ENCODE peak calls at places on chromosomes 16 and 17, in eight cellular contexts. D is naive thymus-derived CD4-positive, alpha-beta T cell; K is AG20443; L is DMS 273 treated with DMSO at 0.1 percent for 48 hours; P is NCI-H1436; R is activated CD8-positive, alpha-beta T cell treated with anti-CD3 and anti-CD28 coated beads for 36 hours; A is iris pigment epithelial cell; Y is AG04450. E is an unnamed sample.

GRCh38 chr16:49529646-49530045 is 156.0 kb downstream of the C16orf78 start:
- DNase-seq in L (no peak), K (no peak), R (no peak), P (no peak), Y (no peak), A (no peak), D (no peak), E (no peak)

GRCh38 chr16:57271867-57272495 is 12.5 kb downstream of the PLLP start:
- DNase-seq in P (no peak), R (no peak), L (no peak), K (no peak), D (no peak), A (no peak), Y (no peak), E (no peak)

GRCh38 chr16:75931043-75931442 is 204.8 kb upstream of the CPHXL start:
- DNase-seq in K (no peak), R (no peak), D (no peak), L (no peak), A (peak), Y (peak), P (no peak), E (peak)

GRCh38 chr17:62965149-62965648 is 836 bp upstream of the TANC2 start:
- DNase-seq in D (no peak), P (no peak), R (peak), K (no peak), L (no peak), Y (no peak), A (no peak), E (no peak)

GRCh38 chr16:72972878-72973571 is 74.9 kb downstream of the ZFHX3 start:
- DNase-seq in P (no peak), Y (no peak), K (no peak), L (no peak), R (no peak), A (no peak), D (no peak), E (peak)

GRCh38 chr17:64355536-64356303 is 34.9 kb downstream of the PECAM1 start:
- DNase-seq in P (no peak), Y (no peak), L (peak), K (no peak), D (no peak), R (peak), A (peak), E (no peak)

GRCh38 chr16:50674831-50675230 is 6.3 kb downstream of the SNX20 start:
- DNase-seq in P (no peak), K (no peak), Y (no peak), R (no peak), A (no peak), D (no peak), L (no peak), E (no peak)

GRCh38 chr17:2369039-2369438 is 31.7 kb downstream of the SGSM2 start:
- DNase-seq in D (no peak), L (peak), P (no peak), Y (no peak), A (no peak), R (no peak), K (no peak), E (no peak)

GRCh38 chr16:28914325-28914724 is 10.7 kb downstream of the RABEP2 start:
- DNase-seq in R (no peak), P (no peak), L (no peak), A (no peak), D (no peak), Y (no peak), K (no peak), E (no peak)

GRCh38 chr16:82915139-82915824 is 288.5 kb downstream of the CDH13 start:
- DNase-seq in R (no peak), P (no peak), A (no peak), D (no peak), Y (no peak), K (no peak), L (no peak), E (no peak)

GRCh38 chr17:73007447-73007846 is 85.0 kb downstream of the SLC39A11 start:
- DNase-seq in A (peak), K (no peak), P (no peak), Y (no peak), L (no peak), R (no peak), D (no peak), E (peak)

GRCh38 chr16:24518498-24518897 is 20.9 kb upstream of the RBBP6 start:
- DNase-seq in A (no peak), R (no peak), Y (no peak), P (no peak), L (no peak), D (no peak), K (no peak), E (no peak)

GRCh38 chr16:30757316-30757715 is 4.5 kb downstream of the CFAP119 start:
- DNase-seq in R (no peak), D (no peak), K (no peak), L (no peak), P (no peak), A (no peak), Y (no peak), E (no peak)

GRCh38 chr17:69445132-69445531 is 30.6 kb downstream of the MAP2K6 start:
- DNase-seq in D (no peak), R (no peak), P (no peak), K (no peak), A (no peak), L (no peak), Y (no peak), E (no peak)

GRCh38 chr16:79429276-79430128 is 171.0 kb downstream of the MAF start:
- DNase-seq in P (no peak), R (no peak), A (no peak), L (no peak), K (no peak), D (no peak), Y (no peak), E (no peak)

GRCh38 chr16:4659363-4660353 is 33.7 kb upstream of the NUDT16L1 start:
- DNase-seq in A (no peak), K (no peak), P (no peak), R (no peak), D (no peak), L (no peak), Y (no peak), E (no peak)

GRCh38 chr17:29143894-29144293 is 36.3 kb downstream of the MYO18A start:
- DNase-seq in P (no peak), D (no peak), R (peak), A (no peak), L (peak), Y (no peak), K (no peak), E (no peak)

E was measured in bronchial epithelial cell.